ENCODE peak calls at places on chromosomes 13 and 19, in nine cellular contexts. S, L, H, W, Q, M, F, P and E are unnamed samples.

GRCh38 chr13:66879971-66880370 is 350.2 kb downstream of the PCDH9 start:
- DNase-seq in P (no peak), L (no peak), W (no peak), Q (no peak), M (no peak), S (no peak), F (no peak), H (no peak), E (no peak)

GRCh38 chr13:112346173-112346898 is 29.8 kb upstream of the SPACA7 start:
- DNase-seq in L (no peak), Q (peak; percentile 12), F (peak; percentile 6), M (peak; percentile 41), W (no peak), P (no peak), H (no peak), S (peak; percentile 71), E (no peak)

GRCh38 chr19:1911098-1911497 is 5.9 kb downstream of the ADAT3 start:
- DNase-seq in P (no peak), L (no peak), H (no peak), S (no peak), M (no peak), Q (no peak), F (no peak), W (no peak), E (no peak)

GRCh38 chr13:114032121-114032799 is 58.4 kb upstream of the C13orf46 start:
- DNase-seq in H (no peak), W (no peak), P (no peak), F (no peak), L (no peak), Q (no peak), S (no peak), M (peak; percentile 64), E (no peak)

GRCh38 chr19:32537626-32538025 is 43.4 kb upstream of the PDCD5 start:
- DNase-seq in M (no peak), S (no peak), H (no peak), L (no peak), Q (no peak), P (no peak), F (no peak), W (no peak), E (no peak)

GRCh38 chr19:16698914-16699313 is 20.7 kb upstream of the NWD1 start:
- DNase-seq in F (no peak), W (no peak), M (no peak), P (peak; percentile 24), S (no peak), Q (no peak), H (no peak), L (no peak), E (no peak)

GRCh38 chr13:101152184-101152583 is 264.1 kb downstream of the NALCN start:
- DNase-seq in S (no peak), L (no peak), W (peak; percentile 56), H (no peak), F (no peak), M (no peak), P (no peak), Q (no peak), E (no peak)

GRCh38 chr13:79466852-79467251 is 14.1 kb upstream of the NDFIP2 start:
- DNase-seq in M (no peak), Q (no peak), P (no peak), L (no peak), S (no peak), W (no peak), H (no peak), F (no peak), E (no peak)

GRCh38 chr13:40158218-40158617 is 502.8 kb downstream of the COG6 start:
- DNase-seq in P (no peak), L (no peak), H (no peak), M (no peak), F (no peak), Q (no peak), S (no peak), W (no peak), E (no peak)

GRCh38 chr19:46118136-46118535 is 6.4 kb downstream of the IGFL3 start:
- DNase-seq in Q (no peak), W (no peak), M (no peak), P (no peak), F (no peak), H (no peak), S (no peak), L (no peak), E (no peak)

GRCh38 chr19:11418518-11419506 is at the start of gene RGL3:
- DNase-seq in Q (no peak), H (no peak), P (peak; percentile 73), F (no peak), L (no peak), M (no peak), W (peak; percentile 88), S (peak; percentile 82), E (peak; percentile 59)

GRCh38 chr19:18737337-18737953 is 53.7 kb downstream of the COMP start:
- DNase-seq in H (no peak), Q (no peak), L (no peak), F (no peak), W (no peak), M (no peak), S (no peak), P (no peak), E (no peak)

GRCh38 chr13:40206241-40207109 is 460.0 kb downstream of the FOXO1 start:
- DNase-seq in M (no peak), P (no peak), Q (peak; percentile 47), F (no peak), L (no peak), S (no peak), W (no peak), H (no peak), E (peak; percentile 76)

GRCh38 chr13:44259045-44260042 is 114.3 kb upstream of the SERP2 start:
- DNase-seq in Q (peak; percentile 95), P (peak; percentile 73), M (peak; percentile 74), F (peak; percentile 70), L (no peak), W (no peak), H (no peak), S (no peak), E (no peak)
- TF ChIP-seq POLR2A in Q (no peak), P (no peak), M (no peak), F (no peak), L (no peak), W (no peak), H (no peak), S (no peak), E (no peak)

GRCh38 chr19:10143700-10144099 is 24.0 kb upstream of the EIF3G start:
- DNase-seq in P (no peak), F (no peak), S (no peak), H (no peak), W (no peak), L (no peak), M (no peak), Q (no peak), E (peak; percentile 23)

GRCh38 chr19:10142701-10143375 is 23.1 kb upstream of the EIF3G start:
- DNase-seq in H (no peak), M (no peak), F (no peak), P (peak; percentile 73), L (no peak), W (no peak), S (peak; percentile 83), Q (no peak), E (no peak)

GRCh38 chr19:10139952-10140351 is 20.3 kb upstream of the EIF3G start:
- DNase-seq in W (no peak), P (no peak), Q (no peak), L (no peak), F (no peak), H (no peak), M (no peak), S (no peak), E (no peak)

GRCh38 chr19:10141973-10142372 is 22.3 kb upstream of the EIF3G start:
- DNase-seq in W (no peak), Q (no peak), M (no peak), L (no peak), F (no peak), P (no peak), S (no peak), H (no peak), E (no peak)

GRCh38 chr19:10141479-10141878 is 21.8 kb upstream of the EIF3G start:
- DNase-seq in Q (no peak), F (no peak), P (no peak), H (no peak), S (no peak), L (no peak), M (no peak), W (no peak), E (no peak)
- H3K4me3 ChIP-seq in Q (no peak overlapping the region), F (no peak overlapping the region), P (no peak overlapping the region), H (no peak overlapping the region), S (no peak overlapping the region), L (no peak overlapping the region), M (no peak overlapping the region), W (no peak overlapping the region), E (no peak overlapping the region)

GRCh38 chr13:36395280-36395679 is 37.0 kb upstream of the CCNA1 start:
- DNase-seq in L (peak; percentile 5), S (no peak), F (peak; percentile 3), W (no peak), P (no peak), Q (peak; percentile 77), H (no peak), M (no peak), E (no peak)
- TF ChIP-seq CTCF in L (peak; percentile 19), S (no peak), F (peak; percentile 42), W (no peak), P (peak; percentile 42), Q (peak; percentile 34), H (no peak), M (peak; percentile 73), E (no peak)

GRCh38 chr13:45368571-45368970 is 27.6 kb upstream of the TPT1 start:
- DNase-seq in S (no peak), L (no peak), Q (no peak), H (no peak), F (no peak), W (no peak), P (no peak), M (no peak), E (no peak)
- TF ChIP-seq POLR2A in S (no peak), L (no peak), Q (no peak), H (no peak), F (no peak), W (no peak), P (no peak), M (no peak), E (no peak)

DNA sequence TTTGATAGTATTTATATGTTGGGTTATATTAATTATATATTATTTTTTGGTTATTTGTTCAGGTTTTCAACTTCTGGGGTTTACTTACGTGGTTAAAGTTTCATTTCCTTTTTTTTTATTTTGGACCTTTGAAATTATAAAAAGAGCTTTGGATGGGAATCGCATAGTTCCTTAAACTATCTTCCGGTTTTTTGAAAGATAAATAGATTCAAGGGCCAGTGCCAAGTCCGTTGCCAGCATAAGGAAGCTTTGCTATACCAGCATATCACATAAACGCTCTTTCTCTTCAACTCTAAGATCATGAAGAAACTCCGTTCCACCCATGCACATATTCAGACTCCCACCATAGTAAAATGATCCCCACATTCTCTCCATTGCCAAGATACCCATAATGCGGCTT is 7.4 kb upstream of the OXGR1 start:
- DNase-seq in F (no peak), P (no peak), H (no peak), W (no peak), Q (peak; percentile 7), S (no peak), L (no peak), M (no peak), E (no peak)
- H3K4me3 ChIP-seq in F (no peak overlapping the region), P (no peak overlapping the region), H (no peak overlapping the region), W (no peak overlapping the region), Q (no peak overlapping the region), S (no peak overlapping the region), L (no peak overlapping the region), M (no peak overlapping the region), E (no peak overlapping the region)

GRCh38 chr13:50745542-50745941 is 98.0 kb downstream of the DLEU7 start:
- DNase-seq in P (no peak), L (peak; percentile 4), S (no peak), F (no peak), M (no peak), H (no peak), W (no peak), Q (no peak), E (no peak)
- TF ChIP-seq CTCF in P (no peak), L (no peak), S (no peak), F (no peak), M (no peak), H (no peak), W (no peak), Q (no peak), E (no peak)